ENCODE peak calls at places on chromosomes 1 and 21, in five cellular contexts. One of them, this sample, is unnamed.

GRCh38 chr1:13863701-13864100 is 163.7 kb downstream of the PRDM2 start:
- DNase-seq in GM13977: no peak
- DNase-seq in AG04449: no peak
- DNase-seq in GM06990: no peak
- DNase-seq in cardiac muscle cell: no peak
- DNase-seq in this sample: no peak

GRCh38 chr1:157359309-157360020 is 192.8 kb downstream of the FCRL5 start:
- DNase-seq in GM13977: no peak
- DNase-seq in cardiac muscle cell: no peak
- DNase-seq in AG04449: no peak
- DNase-seq in GM06990: no peak
- DNase-seq in this sample: no peak

GRCh38 chr1:26761217-26761616 is 26.5 kb upstream of the PIGV start:
- DNase-seq in GM13977: no peak
- DNase-seq in GM06990: no peak
- DNase-seq in cardiac muscle cell: no peak
- DNase-seq in AG04449: no peak
- DNase-seq in this sample: no peak

GRCh38 chr1:197776348-197777082 is 1.2 kb upstream of the DENND1B start:
- DNase-seq in GM13977: peak
- DNase-seq in GM06990: peak
- DNase-seq in AG04449: peak
- DNase-seq in cardiac muscle cell: peak
- DNase-seq in this sample: peak

GRCh38 chr1:186574951-186575747 is 105.1 kb downstream of the PTGS2 start:
- DNase-seq in GM06990: no peak
- DNase-seq in GM13977: no peak
- DNase-seq in cardiac muscle cell: peak
- DNase-seq in AG04449: no peak
- DNase-seq in this sample: no peak

GRCh38 chr1:177044390-177044789 is 120.1 kb downstream of the ASTN1 start:
- DNase-seq in cardiac muscle cell: no peak
- DNase-seq in AG04449: no peak
- DNase-seq in GM06990: no peak
- DNase-seq in GM13977: no peak
- DNase-seq in this sample: no peak

GRCh38 chr1:224897928-224898327 is 31.5 kb upstream of the DNAH14 start:
- DNase-seq in GM06990: no peak
- DNase-seq in cardiac muscle cell: no peak
- DNase-seq in AG04449: no peak
- DNase-seq in GM13977: no peak
- DNase-seq in this sample: no peak

GRCh38 chr1:154403300-154403943 is 1.7 kb upstream of the IL6R start:
- DNase-seq in AG04449: no peak
- DNase-seq in GM06990: no peak
- DNase-seq in GM13977: no peak
- DNase-seq in cardiac muscle cell: no peak
- DNase-seq in this sample: peak

GRCh38 chr1:148296511-148296910 is 144.4 kb upstream of the NBPF11 start:
- DNase-seq in AG04449: no peak
- DNase-seq in GM13977: no peak
- DNase-seq in cardiac muscle cell: no peak
- DNase-seq in GM06990: no peak
- DNase-seq in this sample: no peak

GRCh38 chr1:87202922-87203655 is 125.6 kb upstream of the LMO4 start:
- DNase-seq in cardiac muscle cell: no peak
- DNase-seq in GM06990: peak
- DNase-seq in GM13977: peak
- DNase-seq in AG04449: no peak
- DNase-seq in this sample: peak

GRCh38 chr1:10033359-10033845 is 644 bp downstream of the UBE4B start:
- DNase-seq in AG04449: no peak
- DNase-seq in GM06990: no peak
- DNase-seq in cardiac muscle cell: peak
- DNase-seq in GM13977: peak
- DNase-seq in this sample: no peak

GRCh38 chr1:49364676-49365075 is 588.0 kb upstream of the BEND5 start:
- DNase-seq in GM13977: no peak
- DNase-seq in AG04449: no peak
- DNase-seq in GM06990: no peak
- DNase-seq in cardiac muscle cell: no peak
- DNase-seq in this sample: no peak

GRCh38 chr21:43608225-43608624 is 51.1 kb downstream of the HSF2BP start:
- DNase-seq in cardiac muscle cell: peak
- DNase-seq in GM13977: no peak
- DNase-seq in GM06990: no peak
- DNase-seq in AG04449: no peak
- DNase-seq in this sample: no peak

GRCh38 chr1:37186246-37186756 is 152.0 kb upstream of the GRIK3 start:
- DNase-seq in GM13977: no peak
- DNase-seq in AG04449: no peak
- DNase-seq in cardiac muscle cell: no peak
- DNase-seq in GM06990: no peak
- DNase-seq in this sample: no peak

GRCh38 chr1:111597433-111597832 is 22.2 kb upstream of the RAP1A start:
- DNase-seq in GM13977: no peak
- DNase-seq in AG04449: peak
- DNase-seq in cardiac muscle cell: peak
- DNase-seq in GM06990: no peak
- DNase-seq in this sample: peak

GRCh38 chr1:7584157-7584556 is 186.9 kb upstream of the VAMP3 start:
- DNase-seq in GM06990: no peak
- DNase-seq in cardiac muscle cell: no peak
- DNase-seq in AG04449: no peak
- DNase-seq in GM13977: no peak
- DNase-seq in this sample: no peak

GRCh38 chr1:220698607-220699016 is 8.4 kb downstream of the C1orf115 start:
- DNase-seq in AG04449: no peak
- DNase-seq in cardiac muscle cell: no peak
- DNase-seq in GM06990: no peak
- DNase-seq in GM13977: no peak
- DNase-seq in this sample: no peak

GRCh38 chr1:153677718-153678518 is 570 bp upstream of the NPR1 start:
- DNase-seq in cardiac muscle cell: peak
- DNase-seq in AG04449: no peak
- DNase-seq in GM06990: no peak
- DNase-seq in GM13977: peak
- DNase-seq in this sample: peak

GRCh38 chr1:90211101-90211500 is 216.2 kb downstream of the ZNF326 start:
- DNase-seq in GM13977: no peak
- DNase-seq in cardiac muscle cell: no peak
- DNase-seq in AG04449: no peak
- DNase-seq in GM06990: no peak
- DNase-seq in this sample: no peak

GRCh38 chr1:108817016-108817415 is 39.9 kb downstream of the AKNAD1 start:
- DNase-seq in GM13977: no peak
- DNase-seq in cardiac muscle cell: peak
- DNase-seq in AG04449: no peak
- DNase-seq in GM06990: no peak
- DNase-seq in this sample: no peak

GRCh38 chr1:40848530-40849189 is 13.5 kb downstream of the CITED4 start:
- DNase-seq in GM13977: peak
- DNase-seq in cardiac muscle cell: peak
- DNase-seq in GM06990: no peak
- DNase-seq in AG04449: no peak
- DNase-seq in this sample: peak

GRCh38 chr1:214990619-214991018 is 91.9 kb upstream of the KCNK2 start:
- DNase-seq in AG04449: peak
- DNase-seq in GM06990: no peak
- DNase-seq in cardiac muscle cell: peak
- DNase-seq in GM13977: no peak
- DNase-seq in this sample: no peak

GRCh38 chr1:9444532-9444931 is 94.7 kb upstream of the SLC25A33 start:
- DNase-seq in AG04449: no peak
- DNase-seq in GM13977: no peak
- DNase-seq in cardiac muscle cell: no peak
- DNase-seq in GM06990: no peak
- DNase-seq in this sample: no peak

GRCh38 chr21:46325073-46325912 is 1.3 kb downstream of the PCNT start:
- DNase-seq in cardiac muscle cell: peak
- DNase-seq in GM13977: peak
- DNase-seq in AG04449: no peak
- DNase-seq in GM06990: peak
- DNase-seq in this sample: peak

GRCh38 chr1:3652538-3653285 is 396 bp downstream of the TP73 start:
- DNase-seq in GM06990: peak
- DNase-seq in AG04449: no peak
- DNase-seq in GM13977: peak
- DNase-seq in cardiac muscle cell: no peak
- DNase-seq in this sample: no peak

DNA sequence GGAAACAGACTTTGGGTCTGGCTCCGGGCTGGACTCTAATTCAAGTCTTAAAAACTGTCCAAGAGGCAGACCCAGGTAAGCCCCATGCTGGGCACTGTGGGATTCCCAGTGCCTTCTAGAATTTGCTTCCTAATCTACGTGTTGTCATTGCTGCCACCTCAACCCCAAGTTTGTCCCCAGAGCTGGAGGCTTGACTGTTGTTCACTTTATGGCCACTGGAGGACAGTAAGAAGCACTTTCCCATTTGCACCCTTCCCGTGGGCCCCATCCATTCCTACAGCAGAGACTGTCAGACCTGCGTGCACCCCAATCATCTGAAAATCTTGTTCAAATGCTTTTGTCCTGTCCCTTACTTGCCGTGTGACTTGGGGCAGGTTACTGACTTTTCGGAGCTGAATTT is 29.4 kb upstream of the VASH2 start:
- DNase-seq in cardiac muscle cell: no peak
- DNase-seq in AG04449: no peak
- DNase-seq in GM13977: peak
- DNase-seq in GM06990: no peak
- DNase-seq in this sample: peak
- TF ChIP-seq CTCF in cardiac muscle cell: peak
- TF ChIP-seq CTCF in AG04449: no peak
- TF ChIP-seq CTCF in GM13977: peak
- TF ChIP-seq CTCF in GM06990: peak
- TF ChIP-seq CTCF in this sample: peak

DNA sequence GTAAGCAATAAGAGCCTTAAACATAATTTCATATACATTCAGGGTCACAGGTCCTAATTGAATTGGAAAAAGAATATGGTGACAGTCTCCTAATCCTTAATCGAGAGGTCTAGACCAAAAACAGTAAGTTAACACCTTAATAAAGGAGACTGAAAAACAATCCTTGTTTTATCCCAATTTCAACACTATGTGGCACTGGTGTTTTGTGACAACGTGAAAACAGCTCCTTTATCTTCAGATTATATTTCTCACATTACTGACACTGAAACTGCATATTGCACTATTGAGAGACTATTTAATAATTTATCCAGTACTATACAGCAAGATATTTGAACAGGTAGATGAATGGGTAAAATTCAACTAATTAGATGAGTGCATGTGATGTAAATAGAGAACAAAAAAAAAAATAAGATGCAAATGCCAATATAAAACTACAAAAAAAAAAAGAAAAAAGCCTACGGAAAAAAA is 34.1 kb downstream of the TP53BP2 start:
- DNase-seq in cardiac muscle cell: peak
- DNase-seq in AG04449: no peak
- DNase-seq in GM13977: no peak
- DNase-seq in GM06990: no peak
- DNase-seq in this sample: no peak
- TF ChIP-seq CTCF in cardiac muscle cell: peak
- TF ChIP-seq CTCF in AG04449: peak
- TF ChIP-seq CTCF in GM13977: peak
- TF ChIP-seq CTCF in GM06990: peak
- TF ChIP-seq CTCF in this sample: peak

DNA sequence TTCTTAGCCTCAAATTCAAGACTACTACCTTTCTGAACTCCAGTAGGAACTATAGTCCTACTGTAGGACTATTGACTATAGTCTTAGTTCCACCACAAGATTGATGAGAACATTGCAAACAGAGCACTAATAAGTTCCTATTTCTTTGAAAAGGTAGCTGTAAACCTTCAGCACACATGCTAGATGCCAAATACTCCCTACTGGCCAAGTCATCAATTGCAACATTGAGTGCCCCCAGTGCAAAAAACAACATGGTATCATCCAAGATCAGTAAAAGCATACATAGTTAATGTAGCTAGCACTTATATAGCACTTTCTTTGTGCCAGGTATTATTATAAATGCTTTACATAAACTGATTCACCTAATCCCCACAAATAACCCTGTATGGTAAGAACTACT is 99.8 kb downstream of the MRPL39 start:
- DNase-seq in cardiac muscle cell: no peak
- DNase-seq in AG04449: no peak
- DNase-seq in GM13977: no peak
- DNase-seq in GM06990: no peak
- DNase-seq in this sample: peak
- TF ChIP-seq CTCF in cardiac muscle cell: no peak
- TF ChIP-seq CTCF in AG04449: no peak
- TF ChIP-seq CTCF in GM13977: peak
- TF ChIP-seq CTCF in GM06990: peak
- TF ChIP-seq CTCF in this sample: peak

GRCh38 chr1:210239295-210240155 is 6.9 kb downstream of the SERTAD4 start:
- DNase-seq in GM13977: no peak
- DNase-seq in GM06990: no peak
- DNase-seq in AG04449: peak
- DNase-seq in cardiac muscle cell: peak
- DNase-seq in this sample: no peak
- TF ChIP-seq CTCF in GM13977: no peak
- TF ChIP-seq CTCF in GM06990: no peak
- TF ChIP-seq CTCF in AG04449: peak
- TF ChIP-seq CTCF in cardiac muscle cell: peak
- TF ChIP-seq CTCF in this sample: no peak

GRCh38 chr1:199463521-199464127 is 563.9 kb upstream of the NR5A2 start:
- DNase-seq in GM06990: peak
- DNase-seq in AG04449: peak
- DNase-seq in cardiac muscle cell: peak
- DNase-seq in GM13977: peak
- DNase-seq in this sample: peak
- TF ChIP-seq CTCF in GM06990: peak
- TF ChIP-seq CTCF in AG04449: peak
- TF ChIP-seq CTCF in cardiac muscle cell: peak
- TF ChIP-seq CTCF in GM13977: peak
- TF ChIP-seq CTCF in this sample: no peak